ENCODE peak calls at places on chromosomes 2 and 18, in seven cellular contexts. One of them, this sample, is unnamed.

GRCh38 chr18:48940854-48941531 is 9.8 kb downstream of the SMAD7 start:
- DNase-seq in stomach: no peak
- DNase-seq in breast epithelium: no peak
- DNase-seq in endothelial cell of umbilical vein: peak; percentile 58
- DNase-seq in sigmoid colon: no peak
- DNase-seq in upper lobe of left lung: peak; percentile 72
- DNase-seq in SK-N-SH: peak; percentile 86
- DNase-seq in this sample: peak; percentile 90

GRCh38 chr2:2590141-2590540 is 259.1 kb upstream of the MYT1L start:
- DNase-seq in stomach: no peak
- DNase-seq in endothelial cell of umbilical vein: no peak
- DNase-seq in sigmoid colon: no peak
- DNase-seq in upper lobe of left lung: no peak
- DNase-seq in breast epithelium: no peak
- DNase-seq in SK-N-SH: no peak
- DNase-seq in this sample: no peak

GRCh38 chr2:127829845-127830246 is 18.9 kb upstream of the WDR33 start:
- DNase-seq in sigmoid colon: no peak
- DNase-seq in upper lobe of left lung: peak; percentile 64
- DNase-seq in breast epithelium: no peak
- DNase-seq in SK-N-SH: peak; percentile 21
- DNase-seq in endothelial cell of umbilical vein: no peak
- DNase-seq in stomach: peak; percentile 34
- DNase-seq in this sample: peak; percentile 86

GRCh38 chr18:25604231-25604908 is 252.4 kb upstream of the ZNF521 start:
- DNase-seq in endothelial cell of umbilical vein: no peak
- DNase-seq in upper lobe of left lung: no peak
- DNase-seq in stomach: no peak
- DNase-seq in sigmoid colon: no peak
- DNase-seq in breast epithelium: no peak
- DNase-seq in SK-N-SH: peak; percentile 61
- DNase-seq in this sample: no peak

GRCh38 chr18:3603460-3604259 is 153.7 kb downstream of the TGIF1 start:
- DNase-seq in upper lobe of left lung: peak; percentile 62
- DNase-seq in sigmoid colon: peak; percentile 71
- DNase-seq in stomach: peak; percentile 55
- DNase-seq in breast epithelium: no peak
- DNase-seq in SK-N-SH: no peak
- DNase-seq in endothelial cell of umbilical vein: peak; percentile 96
- DNase-seq in this sample: peak; percentile 3

GRCh38 chr2:101152195-101153076 is 1.3 kb upstream of the TBC1D8 start:
- DNase-seq in sigmoid colon: no peak
- DNase-seq in upper lobe of left lung: peak; percentile 74
- DNase-seq in breast epithelium: no peak
- DNase-seq in SK-N-SH: peak; percentile 47
- DNase-seq in endothelial cell of umbilical vein: peak; percentile 79
- DNase-seq in stomach: peak; percentile 48
- DNase-seq in this sample: peak; percentile 82

GRCh38 chr2:207467716-207468347 is 61.9 kb upstream of the CREB1 start:
- DNase-seq in stomach: no peak
- DNase-seq in sigmoid colon: no peak
- DNase-seq in endothelial cell of umbilical vein: no peak
- DNase-seq in SK-N-SH: no peak
- DNase-seq in upper lobe of left lung: no peak
- DNase-seq in breast epithelium: no peak
- DNase-seq in this sample: no peak

GRCh38 chr2:31362581-31362980 is 52.0 kb downstream of the XDH start:
- DNase-seq in breast epithelium: no peak
- DNase-seq in upper lobe of left lung: no peak
- DNase-seq in endothelial cell of umbilical vein: no peak
- DNase-seq in sigmoid colon: no peak
- DNase-seq in stomach: no peak
- DNase-seq in SK-N-SH: no peak
- DNase-seq in this sample: no peak

GRCh38 chr2:63287961-63288360 is 237.3 kb downstream of the OTX1 start:
- DNase-seq in SK-N-SH: no peak
- DNase-seq in breast epithelium: no peak
- DNase-seq in stomach: no peak
- DNase-seq in endothelial cell of umbilical vein: no peak
- DNase-seq in sigmoid colon: no peak
- DNase-seq in upper lobe of left lung: no peak
- DNase-seq in this sample: no peak

GRCh38 chr2:166805753-166806152 is 82.5 kb upstream of the XIRP2 start:
- DNase-seq in SK-N-SH: no peak
- DNase-seq in sigmoid colon: no peak
- DNase-seq in breast epithelium: no peak
- DNase-seq in upper lobe of left lung: no peak
- DNase-seq in stomach: no peak
- DNase-seq in endothelial cell of umbilical vein: no peak
- DNase-seq in this sample: no peak

GRCh38 chr2:229719926-229720652 is 5.7 kb upstream of the DNER start:
- DNase-seq in sigmoid colon: no peak
- DNase-seq in endothelial cell of umbilical vein: no peak
- DNase-seq in stomach: no peak
- DNase-seq in breast epithelium: no peak
- DNase-seq in upper lobe of left lung: no peak
- DNase-seq in SK-N-SH: no peak
- DNase-seq in this sample: no peak

GRCh38 chr18:36352384-36352783 is 54.9 kb downstream of the FHOD3 start:
- DNase-seq in SK-N-SH: no peak
- DNase-seq in upper lobe of left lung: no peak
- DNase-seq in endothelial cell of umbilical vein: no peak
- DNase-seq in sigmoid colon: no peak
- DNase-seq in stomach: no peak
- DNase-seq in breast epithelium: no peak
- DNase-seq in this sample: no peak

GRCh38 chr2:196748123-196748522 is 51.4 kb downstream of the GTF3C3 start:
- DNase-seq in breast epithelium: no peak
- DNase-seq in SK-N-SH: no peak
- DNase-seq in endothelial cell of umbilical vein: no peak
- DNase-seq in upper lobe of left lung: no peak
- DNase-seq in sigmoid colon: no peak
- DNase-seq in stomach: no peak
- DNase-seq in this sample: no peak

GRCh38 chr2:26191316-26192159 is 18.6 kb downstream of the GAREM2 start:
- DNase-seq in stomach: no peak
- DNase-seq in endothelial cell of umbilical vein: no peak
- DNase-seq in sigmoid colon: peak; percentile 62
- DNase-seq in SK-N-SH: peak; percentile 16
- DNase-seq in upper lobe of left lung: no peak
- DNase-seq in breast epithelium: no peak
- DNase-seq in this sample: no peak

GRCh38 chr2:26197516-26197915 is 24.6 kb downstream of the GAREM2 start:
- DNase-seq in sigmoid colon: no peak
- DNase-seq in upper lobe of left lung: no peak
- DNase-seq in SK-N-SH: no peak
- DNase-seq in stomach: no peak
- DNase-seq in endothelial cell of umbilical vein: no peak
- DNase-seq in breast epithelium: no peak
- DNase-seq in this sample: no peak

GRCh38 chr2:26195006-26195961 is 22.4 kb downstream of the GAREM2 start:
- DNase-seq in upper lobe of left lung: no peak
- DNase-seq in sigmoid colon: no peak
- DNase-seq in SK-N-SH: no peak
- DNase-seq in breast epithelium: no peak
- DNase-seq in stomach: no peak
- DNase-seq in endothelial cell of umbilical vein: no peak
- DNase-seq in this sample: no peak

GRCh38 chr2:26193578-26194231 is 20.8 kb downstream of the GAREM2 start:
- DNase-seq in SK-N-SH: no peak
- DNase-seq in breast epithelium: no peak
- DNase-seq in endothelial cell of umbilical vein: no peak
- DNase-seq in upper lobe of left lung: no peak
- DNase-seq in sigmoid colon: peak; percentile 40
- DNase-seq in stomach: no peak
- DNase-seq in this sample: no peak

GRCh38 chr2:26196683-26197418 is 24.0 kb downstream of the GAREM2 start:
- DNase-seq in breast epithelium: no peak
- DNase-seq in endothelial cell of umbilical vein: peak; percentile 36
- DNase-seq in upper lobe of left lung: no peak
- DNase-seq in sigmoid colon: no peak
- DNase-seq in stomach: no peak
- DNase-seq in SK-N-SH: no peak
- DNase-seq in this sample: no peak
- TF ChIP-seq POLR2AphosphoS5 in breast epithelium: no peak
- TF ChIP-seq POLR2AphosphoS5 in endothelial cell of umbilical vein: no peak
- TF ChIP-seq POLR2AphosphoS5 in upper lobe of left lung: no peak
- TF ChIP-seq POLR2AphosphoS5 in sigmoid colon: no peak
- TF ChIP-seq POLR2AphosphoS5 in stomach: no peak
- TF ChIP-seq POLR2AphosphoS5 in SK-N-SH: no peak
- TF ChIP-seq POLR2AphosphoS5 in this sample: no peak

GRCh38 chr2:130810490-130810889 is 26.2 kb upstream of the ARHGEF4 start:
- DNase-seq in stomach: no peak
- DNase-seq in breast epithelium: no peak
- DNase-seq in endothelial cell of umbilical vein: no peak
- DNase-seq in upper lobe of left lung: no peak
- DNase-seq in sigmoid colon: no peak
- DNase-seq in SK-N-SH: no peak
- DNase-seq in this sample: peak; percentile 36

GRCh38 chr2:130805613-130806012 is 31.1 kb upstream of the ARHGEF4 start:
- DNase-seq in endothelial cell of umbilical vein: no peak
- DNase-seq in breast epithelium: no peak
- DNase-seq in sigmoid colon: no peak
- DNase-seq in upper lobe of left lung: no peak
- DNase-seq in SK-N-SH: no peak
- DNase-seq in stomach: no peak
- DNase-seq in this sample: peak; percentile 19

GRCh38 chr2:130808482-130809268 is 28.0 kb upstream of the ARHGEF4 start:
- DNase-seq in upper lobe of left lung: no peak
- DNase-seq in sigmoid colon: no peak
- DNase-seq in breast epithelium: no peak
- DNase-seq in SK-N-SH: no peak
- DNase-seq in endothelial cell of umbilical vein: no peak
- DNase-seq in stomach: no peak
- DNase-seq in this sample: peak; percentile 57

GRCh38 chr2:130806370-130806769 is 30.3 kb upstream of the ARHGEF4 start:
- DNase-seq in endothelial cell of umbilical vein: no peak
- DNase-seq in SK-N-SH: no peak
- DNase-seq in sigmoid colon: no peak
- DNase-seq in stomach: no peak
- DNase-seq in breast epithelium: no peak
- DNase-seq in upper lobe of left lung: no peak
- DNase-seq in this sample: peak; percentile 32

DNA sequence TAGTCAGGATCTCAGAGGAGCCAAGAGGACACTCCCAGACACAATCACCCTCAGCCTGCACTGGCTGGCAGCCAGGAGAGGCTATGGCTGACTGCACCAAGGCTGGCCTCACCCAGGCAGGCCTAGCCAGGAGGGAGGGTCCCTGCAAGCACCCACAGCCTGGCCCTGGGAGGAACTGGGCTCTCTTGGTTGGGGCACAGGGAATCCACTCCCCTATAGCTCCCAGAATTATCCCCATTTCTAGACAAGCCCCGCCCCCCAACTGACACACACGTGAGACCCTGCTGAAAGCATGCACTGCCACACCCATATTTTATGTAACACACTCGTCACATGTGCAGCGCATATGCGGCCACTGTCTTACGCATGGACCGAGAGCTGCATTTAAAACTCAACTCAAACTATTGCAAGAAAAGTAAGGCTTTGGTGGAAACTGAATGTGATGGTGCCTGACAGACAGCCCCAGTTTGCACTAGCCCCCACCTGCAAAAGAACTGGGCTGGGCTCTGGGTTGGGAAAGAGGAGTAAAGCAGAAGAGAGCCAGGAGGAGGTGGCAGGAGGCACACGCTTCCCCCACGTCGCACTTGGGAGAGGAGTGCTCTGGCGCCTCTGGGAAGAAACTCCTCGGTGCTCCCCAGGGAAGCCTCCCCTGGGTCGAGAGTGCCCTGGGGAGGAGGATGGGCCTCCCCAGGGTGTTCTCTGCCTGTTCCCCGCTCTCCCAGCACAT is 28.9 kb upstream of the ARHGEF4 start:
- DNase-seq in upper lobe of left lung: no peak
- DNase-seq in SK-N-SH: no peak
- DNase-seq in sigmoid colon: no peak
- DNase-seq in endothelial cell of umbilical vein: no peak
- DNase-seq in stomach: no peak
- DNase-seq in breast epithelium: no peak
- DNase-seq in this sample: peak; percentile 68
- H3K4me1 ChIP-seq in upper lobe of left lung: no peaks in the 10 kb centered on the region
- H3K4me1 ChIP-seq in SK-N-SH: no peaks in the 10 kb centered on the region
- H3K4me1 ChIP-seq in sigmoid colon: no peaks in the 10 kb centered on the region
- H3K4me1 ChIP-seq in endothelial cell of umbilical vein: no peaks in the 10 kb centered on the region
- H3K4me1 ChIP-seq in stomach: no peaks in the 10 kb centered on the region
- H3K4me1 ChIP-seq in breast epithelium: no peaks in the 10 kb centered on the region
- H3K4me1 ChIP-seq in this sample: no peaks in the 10 kb centered on the region

GRCh38 chr2:52857722-52858121 is 909.9 kb upstream of the CHAC2 start:
- DNase-seq in sigmoid colon: no peak
- DNase-seq in breast epithelium: no peak
- DNase-seq in stomach: no peak
- DNase-seq in SK-N-SH: no peak
- DNase-seq in upper lobe of left lung: no peak
- DNase-seq in endothelial cell of umbilical vein: no peak
- DNase-seq in this sample: no peak

GRCh38 chr2:52852006-52852405 is 915.6 kb upstream of the CHAC2 start:
- DNase-seq in endothelial cell of umbilical vein: no peak
- DNase-seq in breast epithelium: no peak
- DNase-seq in upper lobe of left lung: no peak
- DNase-seq in stomach: no peak
- DNase-seq in sigmoid colon: no peak
- DNase-seq in SK-N-SH: no peak
- DNase-seq in this sample: no peak
- H3K9me3 ChIP-seq in endothelial cell of umbilical vein: no peaks in the 10 kb centered on the region
- H3K9me3 ChIP-seq in breast epithelium: no peaks in the 10 kb centered on the region
- H3K9me3 ChIP-seq in upper lobe of left lung: peaks cover 6% of the 10 kb centered on the region
- H3K9me3 ChIP-seq in stomach: peaks cover 14% of the 10 kb centered on the region
- H3K9me3 ChIP-seq in sigmoid colon: no peaks in the 10 kb centered on the region
- H3K9me3 ChIP-seq in SK-N-SH: no peaks in the 10 kb centered on the region
- H3K9me3 ChIP-seq in this sample: peaks cover 31% of the 10 kb centered on the region

GRCh38 chr2:188318161-188318749 is 26.6 kb downstream of the GULP1 start:
- DNase-seq in endothelial cell of umbilical vein: peak; percentile 71
- DNase-seq in stomach: no peak
- DNase-seq in SK-N-SH: no peak
- DNase-seq in breast epithelium: no peak
- DNase-seq in sigmoid colon: no peak
- DNase-seq in upper lobe of left lung: no peak
- DNase-seq in this sample: no peak
- TF ChIP-seq POLR2AphosphoS5 in endothelial cell of umbilical vein: peak; percentile 33
- TF ChIP-seq POLR2AphosphoS5 in stomach: no peak
- TF ChIP-seq POLR2AphosphoS5 in SK-N-SH: no peak
- TF ChIP-seq POLR2AphosphoS5 in breast epithelium: no peak
- TF ChIP-seq POLR2AphosphoS5 in sigmoid colon: no peak
- TF ChIP-seq POLR2AphosphoS5 in upper lobe of left lung: no peak
- TF ChIP-seq POLR2AphosphoS5 in this sample: no peak

DNA sequence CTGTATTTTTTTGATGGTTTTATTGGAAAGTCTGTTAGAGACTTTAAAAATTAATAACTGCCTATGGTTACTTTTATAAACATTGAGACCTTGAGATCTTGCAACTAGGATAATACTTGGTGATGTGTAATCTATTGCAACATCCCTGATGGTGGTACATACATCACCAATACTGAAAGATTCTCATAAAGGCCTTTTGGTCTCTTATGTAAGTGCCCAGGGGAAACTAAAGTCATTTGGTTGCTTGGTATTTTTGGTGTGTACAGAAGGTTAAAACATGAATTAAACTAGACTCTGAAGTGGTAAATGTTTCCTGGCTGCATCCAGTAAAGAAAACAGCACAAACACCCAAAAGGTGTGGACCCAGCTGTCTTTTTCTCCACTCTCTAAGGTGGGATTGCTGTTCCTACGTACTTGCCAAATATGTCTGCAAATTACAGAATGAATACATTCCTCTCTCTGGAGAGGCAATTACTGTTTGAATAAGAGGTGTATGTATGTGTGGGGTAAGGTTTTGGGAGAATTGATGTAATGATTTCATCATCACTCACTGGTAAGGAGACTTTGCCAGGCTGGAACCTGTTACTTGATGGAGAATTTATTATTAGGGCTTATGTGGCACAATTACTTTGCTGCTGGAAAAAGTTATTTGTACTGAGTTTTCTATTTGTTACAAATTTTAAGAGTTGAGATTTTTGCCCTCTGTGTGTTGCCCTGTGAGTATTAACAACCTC is 3.6 kb downstream of the B3GNT2 start:
- DNase-seq in breast epithelium: no peak
- DNase-seq in SK-N-SH: no peak
- DNase-seq in stomach: no peak
- DNase-seq in endothelial cell of umbilical vein: no peak
- DNase-seq in sigmoid colon: no peak
- DNase-seq in upper lobe of left lung: no peak
- DNase-seq in this sample: no peak
- H3K4me1 ChIP-seq in breast epithelium: no peaks in the 10 kb centered on the region
- H3K4me1 ChIP-seq in SK-N-SH: peaks cover 3% of the 10 kb centered on the region
- H3K4me1 ChIP-seq in stomach: peaks cover 76% of the 10 kb centered on the region
- H3K4me1 ChIP-seq in endothelial cell of umbilical vein: peaks cover 13% of the 10 kb centered on the region
- H3K4me1 ChIP-seq in sigmoid colon: peaks cover 39% of the 10 kb centered on the region
- H3K4me1 ChIP-seq in upper lobe of left lung: peaks cover 50% of the 10 kb centered on the region
- H3K4me1 ChIP-seq in this sample: peaks cover 86% of the 10 kb centered on the region

This sample was measured in spleen.